ENCODE peak calls at places on chromosomes 3 and 15, in eight cellular contexts. One of them, this sample, is unnamed.

GRCh38 chr15:76336254-76337046 is at the start of gene ISL2:
- DNase-seq in keratinocyte: no peak
- DNase-seq in ovary: no peak
- DNase-seq in neural progenitor cell: peak
- DNase-seq in ascending aorta: no peak
- DNase-seq in neuronal stem cell: peak
- DNase-seq in uterus: no peak
- DNase-seq in tibial nerve: no peak
- DNase-seq in this sample: no peak

GRCh38 chr3:164879201-164879600 is 199.1 kb downstream of the SI start:
- DNase-seq in keratinocyte: no peak
- DNase-seq in ovary: no peak
- DNase-seq in neural progenitor cell: peak
- DNase-seq in ascending aorta: no peak
- DNase-seq in neuronal stem cell: no peak
- DNase-seq in uterus: no peak
- DNase-seq in tibial nerve: no peak
- DNase-seq in this sample: no peak

GRCh38 chr3:10551821-10552630 is 46.6 kb upstream of the ATP2B2 start:
- DNase-seq in keratinocyte: no peak
- DNase-seq in ovary: no peak
- DNase-seq in neural progenitor cell: no peak
- DNase-seq in ascending aorta: peak
- DNase-seq in neuronal stem cell: no peak
- DNase-seq in uterus: no peak
- DNase-seq in tibial nerve: peak
- DNase-seq in this sample: peak

GRCh38 chr3:46236294-46237054 is 5.8 kb upstream of the CCR3 start:
- DNase-seq in keratinocyte: no peak
- DNase-seq in ovary: no peak
- DNase-seq in neural progenitor cell: no peak
- DNase-seq in ascending aorta: no peak
- DNase-seq in neuronal stem cell: no peak
- DNase-seq in uterus: no peak
- DNase-seq in tibial nerve: no peak
- DNase-seq in this sample: no peak

GRCh38 chr3:52046186-52046913 is 10.0 kb downstream of the DUSP7 start:
- DNase-seq in keratinocyte: peak
- DNase-seq in ovary: no peak
- DNase-seq in neural progenitor cell: no peak
- DNase-seq in ascending aorta: peak
- DNase-seq in neuronal stem cell: no peak
- DNase-seq in uterus: peak
- DNase-seq in tibial nerve: no peak
- DNase-seq in this sample: no peak

GRCh38 chr15:71329509-71330260 is 214.4 kb downstream of the THSD4 start:
- DNase-seq in keratinocyte: peak
- DNase-seq in ovary: peak
- DNase-seq in neural progenitor cell: no peak
- DNase-seq in ascending aorta: peak
- DNase-seq in neuronal stem cell: no peak
- DNase-seq in uterus: peak
- DNase-seq in tibial nerve: peak
- DNase-seq in this sample: no peak

GRCh38 chr3:122987726-122988319 is 39.7 kb downstream of the SEMA5B start:
- DNase-seq in keratinocyte: no peak
- DNase-seq in ovary: no peak
- DNase-seq in neural progenitor cell: no peak
- DNase-seq in ascending aorta: no peak
- DNase-seq in neuronal stem cell: no peak
- DNase-seq in uterus: no peak
- DNase-seq in tibial nerve: no peak
- DNase-seq in this sample: no peak

GRCh38 chr3:195263925-195264575 is 6.9 kb downstream of the XXYLT1 start:
- DNase-seq in keratinocyte: no peak
- DNase-seq in ovary: no peak
- DNase-seq in neural progenitor cell: no peak
- DNase-seq in ascending aorta: no peak
- DNase-seq in neuronal stem cell: no peak
- DNase-seq in uterus: no peak
- DNase-seq in tibial nerve: no peak
- DNase-seq in this sample: no peak

GRCh38 chr3:149224736-149225594 is 3.3 kb upstream of the CP start:
- DNase-seq in keratinocyte: no peak
- DNase-seq in ovary: no peak
- DNase-seq in neural progenitor cell: no peak
- DNase-seq in ascending aorta: no peak
- DNase-seq in neuronal stem cell: no peak
- DNase-seq in uterus: no peak
- DNase-seq in tibial nerve: peak
- DNase-seq in this sample: no peak

GRCh38 chr3:135688003-135688402 is 277.5 kb upstream of the PPP2R3A start:
- DNase-seq in keratinocyte: no peak
- DNase-seq in ovary: no peak
- DNase-seq in neural progenitor cell: no peak
- DNase-seq in ascending aorta: no peak
- DNase-seq in neuronal stem cell: no peak
- DNase-seq in uterus: no peak
- DNase-seq in tibial nerve: no peak
- DNase-seq in this sample: no peak

GRCh38 chr3:123081718-123082369 is 15.0 kb downstream of the PDIA5 start:
- DNase-seq in keratinocyte: no peak
- DNase-seq in ovary: no peak
- DNase-seq in neural progenitor cell: no peak
- DNase-seq in ascending aorta: peak
- DNase-seq in neuronal stem cell: no peak
- DNase-seq in uterus: no peak
- DNase-seq in tibial nerve: no peak
- DNase-seq in this sample: no peak

GRCh38 chr3:47163990-47164848 is at the start of gene SETD2:
- DNase-seq in keratinocyte: peak
- DNase-seq in ovary: peak
- DNase-seq in neural progenitor cell: peak
- DNase-seq in ascending aorta: peak
- DNase-seq in neuronal stem cell: peak
- DNase-seq in uterus: peak
- DNase-seq in tibial nerve: peak
- DNase-seq in this sample: peak

GRCh38 chr3:185084883-185085282 is 68.0 kb downstream of the C3orf70 start:
- DNase-seq in keratinocyte: no peak
- DNase-seq in ovary: no peak
- DNase-seq in neural progenitor cell: no peak
- DNase-seq in ascending aorta: no peak
- DNase-seq in neuronal stem cell: no peak
- DNase-seq in uterus: no peak
- DNase-seq in tibial nerve: no peak
- DNase-seq in this sample: no peak

GRCh38 chr3:141126661-141127343 is 75.7 kb downstream of the SPSB4 start:
- DNase-seq in keratinocyte: no peak
- DNase-seq in ovary: no peak
- DNase-seq in neural progenitor cell: peak
- DNase-seq in ascending aorta: no peak
- DNase-seq in neuronal stem cell: no peak
- DNase-seq in uterus: no peak
- DNase-seq in tibial nerve: no peak
- DNase-seq in this sample: no peak

GRCh38 chr3:141124715-141125114 is 73.6 kb downstream of the SPSB4 start:
- DNase-seq in keratinocyte: no peak
- DNase-seq in ovary: no peak
- DNase-seq in neural progenitor cell: no peak
- DNase-seq in ascending aorta: no peak
- DNase-seq in neuronal stem cell: no peak
- DNase-seq in uterus: no peak
- DNase-seq in tibial nerve: no peak
- DNase-seq in this sample: no peak

GRCh38 chr3:141122455-141123030 is 71.4 kb downstream of the SPSB4 start:
- DNase-seq in keratinocyte: no peak
- DNase-seq in ovary: no peak
- DNase-seq in neural progenitor cell: peak
- DNase-seq in ascending aorta: no peak
- DNase-seq in neuronal stem cell: no peak
- DNase-seq in uterus: no peak
- DNase-seq in tibial nerve: no peak
- DNase-seq in this sample: no peak

GRCh38 chr3:141125351-141125750 is 74.2 kb downstream of the SPSB4 start:
- DNase-seq in keratinocyte: no peak
- DNase-seq in ovary: no peak
- DNase-seq in neural progenitor cell: no peak
- DNase-seq in ascending aorta: no peak
- DNase-seq in neuronal stem cell: no peak
- DNase-seq in uterus: no peak
- DNase-seq in tibial nerve: no peak
- DNase-seq in this sample: no peak

DNA sequence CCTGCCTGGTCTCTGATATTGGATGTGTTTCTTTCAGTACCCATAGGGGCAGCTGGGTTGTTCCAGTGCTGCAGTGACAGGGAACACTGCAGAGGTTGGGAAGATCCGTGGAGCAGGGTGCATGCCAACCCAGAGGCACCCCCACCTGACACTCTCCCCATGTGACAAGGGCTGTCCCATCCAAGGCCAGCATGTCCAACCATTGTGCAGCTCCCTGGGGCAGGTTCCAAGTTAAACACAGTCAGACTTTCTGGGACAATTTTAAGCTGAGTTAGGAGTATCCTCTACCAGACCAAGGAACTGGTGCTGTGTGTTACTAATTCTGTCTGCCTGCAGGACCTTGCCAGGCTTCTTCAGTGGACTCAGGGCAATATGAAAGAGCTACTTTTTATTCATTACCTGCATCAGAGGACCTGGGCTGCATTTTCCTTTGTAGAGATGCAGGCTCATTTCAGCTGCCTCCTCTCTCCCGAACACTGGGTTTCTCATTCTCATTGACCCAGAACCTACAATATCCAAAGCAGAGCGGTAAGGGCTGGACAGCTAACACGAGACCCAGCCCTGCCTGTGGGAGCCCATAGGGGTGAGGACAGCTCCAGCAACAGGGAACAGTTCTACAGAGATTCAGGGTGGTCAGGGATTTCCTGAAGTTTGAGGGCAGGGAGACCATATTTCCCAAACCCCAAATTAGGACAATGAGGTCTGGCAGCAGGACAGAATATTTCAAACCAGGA is 72.7 kb downstream of the SPSB4 start:
- DNase-seq in keratinocyte: no peak
- DNase-seq in ovary: no peak
- DNase-seq in neural progenitor cell: peak
- DNase-seq in ascending aorta: no peak
- DNase-seq in neuronal stem cell: no peak
- DNase-seq in uterus: no peak
- DNase-seq in tibial nerve: no peak
- DNase-seq in this sample: no peak
- H3K27ac ChIP-seq in keratinocyte: no peak
- H3K27ac ChIP-seq in ovary: no peak
- H3K27ac ChIP-seq in neural progenitor cell: no peak
- H3K27ac ChIP-seq in ascending aorta: no peak
- H3K27ac ChIP-seq in neuronal stem cell: no peak
- H3K27ac ChIP-seq in uterus: no peak
- H3K27ac ChIP-seq in tibial nerve: no peak
- H3K27ac ChIP-seq in this sample: no peak

GRCh38 chr3:71486831-71487230 is 96.7 kb downstream of the FOXP1 start:
- DNase-seq in keratinocyte: no peak
- DNase-seq in ovary: no peak
- DNase-seq in neural progenitor cell: no peak
- DNase-seq in ascending aorta: no peak
- DNase-seq in neuronal stem cell: no peak
- DNase-seq in uterus: no peak
- DNase-seq in tibial nerve: no peak
- DNase-seq in this sample: no peak

GRCh38 chr3:71484047-71484446 is 99.5 kb downstream of the FOXP1 start:
- DNase-seq in keratinocyte: no peak
- DNase-seq in ovary: no peak
- DNase-seq in neural progenitor cell: no peak
- DNase-seq in ascending aorta: no peak
- DNase-seq in neuronal stem cell: no peak
- DNase-seq in uterus: no peak
- DNase-seq in tibial nerve: no peak
- DNase-seq in this sample: no peak

GRCh38 chr3:71484452-71484851 is 99.1 kb downstream of the FOXP1 start:
- DNase-seq in keratinocyte: no peak
- DNase-seq in ovary: no peak
- DNase-seq in neural progenitor cell: no peak
- DNase-seq in ascending aorta: no peak
- DNase-seq in neuronal stem cell: no peak
- DNase-seq in uterus: no peak
- DNase-seq in tibial nerve: no peak
- DNase-seq in this sample: no peak

GRCh38 chr3:71487418-71487817 is 96.1 kb downstream of the FOXP1 start:
- DNase-seq in keratinocyte: no peak
- DNase-seq in ovary: no peak
- DNase-seq in neural progenitor cell: no peak
- DNase-seq in ascending aorta: no peak
- DNase-seq in neuronal stem cell: no peak
- DNase-seq in uterus: no peak
- DNase-seq in tibial nerve: no peak
- DNase-seq in this sample: no peak

GRCh38 chr3:71485903-71486302 is 97.6 kb downstream of the FOXP1 start:
- DNase-seq in keratinocyte: no peak
- DNase-seq in ovary: no peak
- DNase-seq in neural progenitor cell: no peak
- DNase-seq in ascending aorta: no peak
- DNase-seq in neuronal stem cell: no peak
- DNase-seq in uterus: no peak
- DNase-seq in tibial nerve: no peak
- DNase-seq in this sample: no peak
- H3K27ac ChIP-seq in keratinocyte: no peak
- H3K27ac ChIP-seq in ovary: no peak
- H3K27ac ChIP-seq in neural progenitor cell: no peak
- H3K27ac ChIP-seq in ascending aorta: no peak
- H3K27ac ChIP-seq in neuronal stem cell: no peak
- H3K27ac ChIP-seq in uterus: no peak
- H3K27ac ChIP-seq in tibial nerve: no peak
- H3K27ac ChIP-seq in this sample: no peak

DNA sequence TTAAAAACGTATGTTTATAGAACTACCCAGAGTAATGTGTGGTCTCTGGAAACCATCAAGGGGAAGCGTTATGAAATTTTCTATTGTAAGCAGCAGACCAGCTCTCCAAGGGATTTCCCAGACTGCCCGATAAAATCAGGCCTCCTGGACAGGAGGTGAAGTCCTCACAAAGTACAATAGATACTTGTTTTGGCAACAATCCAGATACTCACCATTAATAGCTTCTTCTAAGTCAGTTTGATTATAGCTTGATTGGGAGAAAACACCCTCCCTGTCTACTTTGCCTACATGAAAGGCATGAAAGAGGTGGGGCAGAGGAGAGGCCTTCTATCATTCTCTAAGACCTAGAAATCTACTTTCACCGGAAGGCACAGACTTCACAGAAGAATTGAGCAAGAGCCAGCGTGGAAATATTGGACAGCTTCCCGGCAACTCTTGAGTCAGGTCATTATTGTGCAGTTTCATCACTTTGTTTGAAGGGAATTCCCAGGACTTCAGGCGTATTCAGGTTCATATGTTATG is 103.7 kb downstream of the CD47 start:
- DNase-seq in keratinocyte: peak
- DNase-seq in ovary: peak
- DNase-seq in neural progenitor cell: no peak
- DNase-seq in ascending aorta: peak
- DNase-seq in neuronal stem cell: no peak
- DNase-seq in uterus: peak
- DNase-seq in tibial nerve: peak
- DNase-seq in this sample: peak
- H3K27ac ChIP-seq in keratinocyte: peak
- H3K27ac ChIP-seq in ovary: peak
- H3K27ac ChIP-seq in neural progenitor cell: no peak
- H3K27ac ChIP-seq in ascending aorta: peak
- H3K27ac ChIP-seq in neuronal stem cell: no peak
- H3K27ac ChIP-seq in uterus: peak
- H3K27ac ChIP-seq in tibial nerve: no peak
- H3K27ac ChIP-seq in this sample: peak

GRCh38 chr15:41627204-41627603 is 33.0 kb upstream of the MGA start:
- DNase-seq in keratinocyte: no peak
- DNase-seq in ovary: no peak
- DNase-seq in neural progenitor cell: no peak
- DNase-seq in ascending aorta: no peak
- DNase-seq in neuronal stem cell: no peak
- DNase-seq in uterus: no peak
- DNase-seq in tibial nerve: no peak
- DNase-seq in this sample: no peak
- H3K27ac ChIP-seq in keratinocyte: no peak
- H3K27ac ChIP-seq in ovary: no peak
- H3K27ac ChIP-seq in neural progenitor cell: no peak
- H3K27ac ChIP-seq in ascending aorta: no peak
- H3K27ac ChIP-seq in neuronal stem cell: no peak
- H3K27ac ChIP-seq in uterus: no peak
- H3K27ac ChIP-seq in tibial nerve: no peak
- H3K27ac ChIP-seq in this sample: no peak